ENCODE peak calls at places on chromosome 5, in ten cellular contexts. One of them, this sample, is unnamed.
A peak's percentile ranks its signal among the peaks of the same experiment; 100 is the strongest.

GRCh38 chr5:178090856-178091255 is 22.5 kb upstream of the N4BP3 start:
- DNase-seq in GM06990: no peak
- DNase-seq in GM13977: peak; percentile 40
- DNase-seq in fibroblast of pulmonary artery: no peak
- DNase-seq in Caco-2: no peak
- DNase-seq in astrocyte of the spinal cord: no peak
- DNase-seq in endothelial cell: no peak
- DNase-seq in fibroblast of lung: no peak
- DNase-seq in astrocyte of the cerebellum: no peak
- DNase-seq in tibial artery: no peak
- DNase-seq in this sample: no peak

GRCh38 chr5:111697215-111697614 is 59.8 kb downstream of the NREP start:
- DNase-seq in GM06990: no peak
- DNase-seq in GM13977: no peak
- DNase-seq in fibroblast of pulmonary artery: peak; percentile 39
- DNase-seq in Caco-2: no peak
- DNase-seq in astrocyte of the spinal cord: no peak
- DNase-seq in endothelial cell: no peak
- DNase-seq in fibroblast of lung: peak; percentile 53
- DNase-seq in astrocyte of the cerebellum: no peak
- DNase-seq in tibial artery: no peak
- DNase-seq in this sample: no peak

GRCh38 chr5:177133845-177134652 is 476 bp downstream of the NSD1 start:
- DNase-seq in GM06990: peak; percentile 81
- DNase-seq in GM13977: peak; percentile 71
- DNase-seq in fibroblast of pulmonary artery: no peak
- DNase-seq in Caco-2: peak; percentile 56
- DNase-seq in astrocyte of the spinal cord: peak; percentile 58
- DNase-seq in endothelial cell: peak; percentile 70
- DNase-seq in fibroblast of lung: peak; percentile 46
- DNase-seq in astrocyte of the cerebellum: no peak
- DNase-seq in tibial artery: peak; percentile 33
- DNase-seq in this sample: peak; percentile 85

GRCh38 chr5:428754-429452 is 14.1 kb upstream of the EXOC3 start:
- DNase-seq in GM06990: no peak
- DNase-seq in GM13977: peak; percentile 18
- DNase-seq in fibroblast of pulmonary artery: no peak
- DNase-seq in Caco-2: no peak
- DNase-seq in astrocyte of the spinal cord: no peak
- DNase-seq in endothelial cell: peak; percentile 39
- DNase-seq in fibroblast of lung: no peak
- DNase-seq in astrocyte of the cerebellum: no peak
- DNase-seq in tibial artery: no peak
- DNase-seq in this sample: no peak

GRCh38 chr5:39178171-39178570 is 41.2 kb downstream of the FYB1 start:
- DNase-seq in GM06990: no peak
- DNase-seq in GM13977: no peak
- DNase-seq in fibroblast of pulmonary artery: peak; percentile 34
- DNase-seq in Caco-2: no peak
- DNase-seq in astrocyte of the spinal cord: no peak
- DNase-seq in endothelial cell: no peak
- DNase-seq in fibroblast of lung: peak; percentile 6
- DNase-seq in astrocyte of the cerebellum: no peak
- DNase-seq in tibial artery: no peak
- DNase-seq in this sample: no peak

GRCh38 chr5:1016476-1016875 is 7.9 kb downstream of the NKD2 start:
- DNase-seq in GM06990: no peak
- DNase-seq in GM13977: no peak
- DNase-seq in fibroblast of pulmonary artery: no peak
- DNase-seq in Caco-2: no peak
- DNase-seq in astrocyte of the spinal cord: no peak
- DNase-seq in endothelial cell: no peak
- DNase-seq in fibroblast of lung: no peak
- DNase-seq in astrocyte of the cerebellum: no peak
- DNase-seq in tibial artery: no peak
- DNase-seq in this sample: peak; percentile 15

GRCh38 chr5:14946813-14947640 is 75.4 kb upstream of the ANKH start:
- DNase-seq in GM06990: no peak
- DNase-seq in GM13977: peak; percentile 25
- DNase-seq in fibroblast of pulmonary artery: peak; percentile 22
- DNase-seq in Caco-2: no peak
- DNase-seq in astrocyte of the spinal cord: no peak
- DNase-seq in endothelial cell: no peak
- DNase-seq in fibroblast of lung: peak; percentile 14
- DNase-seq in astrocyte of the cerebellum: no peak
- DNase-seq in tibial artery: no peak
- DNase-seq in this sample: no peak

GRCh38 chr5:1929108-1929991 is 46.6 kb upstream of the IRX4 start:
- DNase-seq in GM06990: no peak
- DNase-seq in GM13977: no peak
- DNase-seq in fibroblast of pulmonary artery: no peak
- DNase-seq in Caco-2: peak; percentile 1
- DNase-seq in astrocyte of the spinal cord: no peak
- DNase-seq in endothelial cell: no peak
- DNase-seq in fibroblast of lung: no peak
- DNase-seq in astrocyte of the cerebellum: no peak
- DNase-seq in tibial artery: no peak
- DNase-seq in this sample: no peak

GRCh38 chr5:102138243-102138653 is 157.8 kb downstream of the SLCO4C1 start:
- DNase-seq in GM06990: no peak
- DNase-seq in GM13977: no peak
- DNase-seq in fibroblast of pulmonary artery: no peak
- DNase-seq in Caco-2: peak; percentile 93
- DNase-seq in astrocyte of the spinal cord: no peak
- DNase-seq in endothelial cell: no peak
- DNase-seq in fibroblast of lung: no peak
- DNase-seq in astrocyte of the cerebellum: no peak
- DNase-seq in tibial artery: no peak
- DNase-seq in this sample: no peak

GRCh38 chr5:16626696-16627264 is 10.0 kb upstream of the RETREG1 start:
- DNase-seq in GM06990: no peak
- DNase-seq in GM13977: no peak
- DNase-seq in fibroblast of pulmonary artery: peak; percentile 9
- DNase-seq in Caco-2: no peak
- DNase-seq in astrocyte of the spinal cord: peak; percentile 9
- DNase-seq in endothelial cell: no peak
- DNase-seq in fibroblast of lung: no peak
- DNase-seq in astrocyte of the cerebellum: no peak
- DNase-seq in tibial artery: no peak
- DNase-seq in this sample: no peak

GRCh38 chr5:23996525-23996924 is 489.1 kb downstream of the PRDM9 start:
- DNase-seq in GM06990: no peak
- DNase-seq in GM13977: no peak
- DNase-seq in fibroblast of pulmonary artery: no peak
- DNase-seq in Caco-2: no peak
- DNase-seq in astrocyte of the spinal cord: no peak
- DNase-seq in endothelial cell: no peak
- DNase-seq in fibroblast of lung: no peak
- DNase-seq in astrocyte of the cerebellum: no peak
- DNase-seq in tibial artery: no peak
- DNase-seq in this sample: no peak

GRCh38 chr5:168908207-168908606 is 329.0 kb upstream of the PANK3 start:
- DNase-seq in GM06990: no peak
- DNase-seq in GM13977: no peak
- DNase-seq in fibroblast of pulmonary artery: peak; percentile 57
- DNase-seq in Caco-2: no peak
- DNase-seq in astrocyte of the spinal cord: peak; percentile 21
- DNase-seq in endothelial cell: no peak
- DNase-seq in fibroblast of lung: no peak
- DNase-seq in astrocyte of the cerebellum: peak; percentile 3
- DNase-seq in tibial artery: no peak
- DNase-seq in this sample: no peak

GRCh38 chr5:83475540-83476469 is 4.3 kb downstream of the VCAN start:
- DNase-seq in GM06990: no peak
- DNase-seq in GM13977: no peak
- DNase-seq in fibroblast of pulmonary artery: peak; percentile 94
- DNase-seq in Caco-2: no peak
- DNase-seq in astrocyte of the spinal cord: peak; percentile 92
- DNase-seq in endothelial cell: no peak
- DNase-seq in fibroblast of lung: peak; percentile 92
- DNase-seq in astrocyte of the cerebellum: peak; percentile 86
- DNase-seq in tibial artery: no peak
- DNase-seq in this sample: no peak

GRCh38 chr5:54874337-54875021 is 110.9 kb downstream of the ESM1 start:
- DNase-seq in GM06990: no peak
- DNase-seq in GM13977: no peak
- DNase-seq in fibroblast of pulmonary artery: peak; percentile 76
- DNase-seq in Caco-2: no peak
- DNase-seq in astrocyte of the spinal cord: peak; percentile 43
- DNase-seq in endothelial cell: no peak
- DNase-seq in fibroblast of lung: peak; percentile 48
- DNase-seq in astrocyte of the cerebellum: no peak
- DNase-seq in tibial artery: no peak
- DNase-seq in this sample: peak; percentile 37

GRCh38 chr5:45750574-45750973 is 54.4 kb upstream of the HCN1 start:
- DNase-seq in GM06990: no peak
- DNase-seq in GM13977: no peak
- DNase-seq in fibroblast of pulmonary artery: no peak
- DNase-seq in Caco-2: no peak
- DNase-seq in astrocyte of the spinal cord: no peak
- DNase-seq in endothelial cell: no peak
- DNase-seq in fibroblast of lung: no peak
- DNase-seq in astrocyte of the cerebellum: no peak
- DNase-seq in tibial artery: no peak
- DNase-seq in this sample: no peak

GRCh38 chr5:103519550-103519949 is 43.0 kb downstream of the NUDT12 start:
- DNase-seq in GM06990: no peak
- DNase-seq in GM13977: no peak
- DNase-seq in fibroblast of pulmonary artery: peak; percentile 24
- DNase-seq in Caco-2: no peak
- DNase-seq in astrocyte of the spinal cord: no peak
- DNase-seq in endothelial cell: peak; percentile 24
- DNase-seq in fibroblast of lung: peak; percentile 1
- DNase-seq in astrocyte of the cerebellum: no peak
- DNase-seq in tibial artery: no peak
- DNase-seq in this sample: peak; percentile 17

GRCh38 chr5:109688647-109688998 is 1.1 kb upstream of the MAN2A1 start:
- DNase-seq in GM06990: no peak
- DNase-seq in GM13977: peak; percentile 18
- DNase-seq in fibroblast of pulmonary artery: peak; percentile 43
- DNase-seq in Caco-2: peak; percentile 45
- DNase-seq in astrocyte of the spinal cord: peak; percentile 31
- DNase-seq in endothelial cell: peak; percentile 42
- DNase-seq in fibroblast of lung: peak; percentile 61
- DNase-seq in astrocyte of the cerebellum: no peak
- DNase-seq in tibial artery: no peak
- DNase-seq in this sample: no peak

DNA sequence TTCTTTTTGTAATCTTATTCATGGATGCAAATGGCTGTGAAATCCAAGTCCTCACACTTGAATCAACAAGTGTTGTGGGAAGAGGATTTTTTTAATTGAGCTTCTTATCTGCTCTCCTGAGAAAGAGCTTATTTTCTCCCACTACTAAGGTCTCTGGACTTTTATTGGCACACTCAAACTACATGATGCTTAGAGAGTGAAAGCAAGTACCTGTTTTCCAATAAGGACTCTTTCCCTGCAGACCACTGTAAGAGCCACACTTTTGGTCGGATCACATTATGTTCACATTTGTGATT is 546.4 kb upstream of the ARRDC3 start:
- DNase-seq in GM06990: no peak
- DNase-seq in GM13977: no peak
- DNase-seq in fibroblast of pulmonary artery: no peak
- DNase-seq in Caco-2: no peak
- DNase-seq in astrocyte of the spinal cord: no peak
- DNase-seq in endothelial cell: no peak
- DNase-seq in fibroblast of lung: no peak
- DNase-seq in astrocyte of the cerebellum: no peak
- DNase-seq in tibial artery: no peak
- DNase-seq in this sample: no peak
- TF ChIP-seq CTCF in GM06990: no peak
- TF ChIP-seq CTCF in GM13977: no peak
- TF ChIP-seq CTCF in fibroblast of pulmonary artery: no peak
- TF ChIP-seq CTCF in Caco-2: no peak
- TF ChIP-seq CTCF in astrocyte of the spinal cord: no peak
- TF ChIP-seq CTCF in endothelial cell: no peak
- TF ChIP-seq CTCF in fibroblast of lung: no peak
- TF ChIP-seq CTCF in astrocyte of the cerebellum: no peak
- TF ChIP-seq CTCF in tibial artery: no peak
- TF ChIP-seq CTCF in this sample: peak; percentile 22

DNA sequence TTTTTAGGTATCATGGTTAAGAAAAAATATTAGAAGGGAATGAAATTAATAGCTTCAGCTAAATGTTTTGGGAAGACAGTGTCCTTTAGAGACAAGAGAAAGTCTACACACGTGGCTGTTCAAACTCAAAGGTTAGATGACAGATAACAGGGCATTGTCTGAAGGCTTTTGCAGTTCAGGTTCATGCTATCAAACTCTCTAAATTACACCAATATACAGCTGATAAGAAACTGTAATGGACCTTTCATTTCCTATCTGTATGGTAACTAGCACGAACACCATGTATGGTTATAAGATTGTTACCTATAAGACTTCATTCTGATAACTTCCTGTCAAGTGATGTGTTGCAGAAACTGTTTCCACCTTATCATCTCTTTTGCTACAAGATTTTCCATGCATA is 240.6 kb upstream of the MEF2C start:
- DNase-seq in GM06990: no peak
- DNase-seq in GM13977: no peak
- DNase-seq in fibroblast of pulmonary artery: no peak
- DNase-seq in Caco-2: no peak
- DNase-seq in astrocyte of the spinal cord: no peak
- DNase-seq in endothelial cell: no peak
- DNase-seq in fibroblast of lung: no peak
- DNase-seq in astrocyte of the cerebellum: no peak
- DNase-seq in tibial artery: no peak
- DNase-seq in this sample: no peak
- TF ChIP-seq CTCF in GM06990: no peak
- TF ChIP-seq CTCF in GM13977: no peak
- TF ChIP-seq CTCF in fibroblast of pulmonary artery: no peak
- TF ChIP-seq CTCF in Caco-2: no peak
- TF ChIP-seq CTCF in astrocyte of the spinal cord: no peak
- TF ChIP-seq CTCF in endothelial cell: no peak
- TF ChIP-seq CTCF in fibroblast of lung: no peak
- TF ChIP-seq CTCF in astrocyte of the cerebellum: no peak
- TF ChIP-seq CTCF in tibial artery: no peak
- TF ChIP-seq CTCF in this sample: no peak

DNA sequence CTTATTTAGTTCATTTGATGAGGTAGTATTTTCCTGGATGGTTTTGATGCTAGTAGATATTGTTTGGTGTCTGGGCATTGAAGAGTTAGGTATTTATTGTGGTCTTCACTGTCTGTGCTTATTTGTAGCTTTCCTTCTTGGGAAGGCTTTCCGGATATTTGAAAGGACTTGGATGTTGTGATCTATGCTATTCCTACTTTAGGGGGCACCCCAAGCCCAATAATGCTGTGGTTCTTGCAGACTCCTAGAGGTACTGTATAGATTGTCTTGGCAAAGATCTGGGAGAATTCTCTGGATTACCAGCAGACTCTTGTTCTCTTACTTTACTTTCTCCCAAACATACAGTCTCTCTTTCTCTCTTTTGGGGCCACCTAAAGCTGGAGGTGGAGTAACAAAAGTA is 315.7 kb downstream of the MAT2B start:
- DNase-seq in GM06990: no peak
- DNase-seq in GM13977: no peak
- DNase-seq in fibroblast of pulmonary artery: no peak
- DNase-seq in Caco-2: no peak
- DNase-seq in astrocyte of the spinal cord: no peak
- DNase-seq in endothelial cell: no peak
- DNase-seq in fibroblast of lung: no peak
- DNase-seq in astrocyte of the cerebellum: no peak
- DNase-seq in tibial artery: no peak
- DNase-seq in this sample: no peak
- TF ChIP-seq CTCF in GM06990: no peak
- TF ChIP-seq CTCF in GM13977: no peak
- TF ChIP-seq CTCF in fibroblast of pulmonary artery: no peak
- TF ChIP-seq CTCF in Caco-2: no peak
- TF ChIP-seq CTCF in astrocyte of the spinal cord: no peak
- TF ChIP-seq CTCF in endothelial cell: no peak
- TF ChIP-seq CTCF in fibroblast of lung: no peak
- TF ChIP-seq CTCF in astrocyte of the cerebellum: no peak
- TF ChIP-seq CTCF in tibial artery: no peak
- TF ChIP-seq CTCF in this sample: no peak

GRCh38 chr5:5063533-5063953 is 76.6 kb upstream of the ADAMTS16 start:
- DNase-seq in GM06990: no peak
- DNase-seq in GM13977: no peak
- DNase-seq in fibroblast of pulmonary artery: no peak
- DNase-seq in Caco-2: peak; percentile 88
- DNase-seq in astrocyte of the spinal cord: no peak
- DNase-seq in endothelial cell: no peak
- DNase-seq in fibroblast of lung: no peak
- DNase-seq in astrocyte of the cerebellum: no peak
- DNase-seq in tibial artery: no peak
- DNase-seq in this sample: no peak
- TF ChIP-seq CTCF in GM06990: peak; percentile 56
- TF ChIP-seq CTCF in GM13977: peak; percentile 39
- TF ChIP-seq CTCF in fibroblast of pulmonary artery: no peak
- TF ChIP-seq CTCF in Caco-2: peak; percentile 49
- TF ChIP-seq CTCF in astrocyte of the spinal cord: no peak
- TF ChIP-seq CTCF in endothelial cell: no peak
- TF ChIP-seq CTCF in fibroblast of lung: no peak
- TF ChIP-seq CTCF in astrocyte of the cerebellum: peak; percentile 37
- TF ChIP-seq CTCF in tibial artery: no peak
- TF ChIP-seq CTCF in this sample: no peak

This sample was measured in glutamatergic neuron.